ENCODE peak calls at places on chromosomes 6 and 20, in six cellular contexts. One of them, this sample, is unnamed.
A peak's percentile ranks its signal among the peaks of the same experiment; 100 is the strongest.

GRCh38 chr20:328596-329324 is 3.4 kb downstream of the SOX12 start:
- DNase-seq in A549: no peak
- DNase-seq in left ventricle myocardium inferior: no peak
- DNase-seq in heart right ventricle: no peak
- DNase-seq in ascending aorta: no peak
- DNase-seq in neural crest cell: no peak
- DNase-seq in this sample: no peak

GRCh38 chr6:97138581-97138980 is 144.4 kb downstream of the MMS22L start:
- DNase-seq in heart right ventricle: no peak
- DNase-seq in neural crest cell: no peak
- DNase-seq in ascending aorta: no peak
- DNase-seq in A549: no peak
- DNase-seq in left ventricle myocardium inferior: no peak
- DNase-seq in this sample: no peak

GRCh38 chr6:38348366-38348765 is 291.4 kb downstream of the BTBD9 start:
- DNase-seq in A549: no peak
- DNase-seq in heart right ventricle: no peak
- DNase-seq in left ventricle myocardium inferior: no peak
- DNase-seq in neural crest cell: no peak
- DNase-seq in ascending aorta: no peak
- DNase-seq in this sample: no peak

GRCh38 chr6:145929037-145929633 is 35.0 kb downstream of the SHPRH start:
- DNase-seq in neural crest cell: no peak
- DNase-seq in A549: peak; percentile 47
- DNase-seq in heart right ventricle: no peak
- DNase-seq in left ventricle myocardium inferior: no peak
- DNase-seq in ascending aorta: no peak
- DNase-seq in this sample: no peak

GRCh38 chr6:40326689-40327404 is 260.3 kb downstream of the LRFN2 start:
- DNase-seq in heart right ventricle: no peak
- DNase-seq in ascending aorta: no peak
- DNase-seq in left ventricle myocardium inferior: no peak
- DNase-seq in neural crest cell: no peak
- DNase-seq in A549: no peak
- DNase-seq in this sample: no peak

GRCh38 chr20:24331939-24332338 is 137.5 kb upstream of the SYNDIG1 start:
- DNase-seq in heart right ventricle: no peak
- DNase-seq in A549: no peak
- DNase-seq in left ventricle myocardium inferior: no peak
- DNase-seq in neural crest cell: no peak
- DNase-seq in ascending aorta: no peak
- DNase-seq in this sample: no peak

GRCh38 chr6:2034256-2034655 is 211.1 kb downstream of the GMDS start:
- DNase-seq in neural crest cell: no peak
- DNase-seq in ascending aorta: no peak
- DNase-seq in left ventricle myocardium inferior: no peak
- DNase-seq in heart right ventricle: no peak
- DNase-seq in A549: no peak
- DNase-seq in this sample: no peak

GRCh38 chr20:47809161-47809560 is 23.9 kb upstream of the SULF2 start:
- DNase-seq in heart right ventricle: no peak
- DNase-seq in ascending aorta: no peak
- DNase-seq in neural crest cell: no peak
- DNase-seq in A549: no peak
- DNase-seq in left ventricle myocardium inferior: no peak
- DNase-seq in this sample: no peak

GRCh38 chr6:26457407-26457795 is 354 bp upstream of the BTN2A1 start:
- DNase-seq in heart right ventricle: peak; percentile 24
- DNase-seq in neural crest cell: peak; percentile 36
- DNase-seq in ascending aorta: peak; percentile 81
- DNase-seq in A549: no peak
- DNase-seq in left ventricle myocardium inferior: peak; percentile 16
- DNase-seq in this sample: peak; percentile 31

GRCh38 chr20:59603727-59604608 is at the start of gene PHACTR3:
- DNase-seq in A549: no peak
- DNase-seq in neural crest cell: peak; percentile 41
- DNase-seq in heart right ventricle: no peak
- DNase-seq in ascending aorta: no peak
- DNase-seq in left ventricle myocardium inferior: no peak
- DNase-seq in this sample: peak; percentile 65

GRCh38 chr6:654136-654535 is 2.8 kb downstream of the HUS1B start:
- DNase-seq in ascending aorta: no peak
- DNase-seq in left ventricle myocardium inferior: no peak
- DNase-seq in neural crest cell: no peak
- DNase-seq in A549: no peak
- DNase-seq in heart right ventricle: no peak
- DNase-seq in this sample: no peak

GRCh38 chr20:20261159-20261558 is 106.7 kb upstream of the INSM1 start:
- DNase-seq in left ventricle myocardium inferior: no peak
- DNase-seq in heart right ventricle: no peak
- DNase-seq in ascending aorta: no peak
- DNase-seq in neural crest cell: no peak
- DNase-seq in A549: no peak
- DNase-seq in this sample: no peak

GRCh38 chr6:42431877-42432276 is 19.8 kb downstream of the TRERF1 start:
- DNase-seq in heart right ventricle: no peak
- DNase-seq in left ventricle myocardium inferior: no peak
- DNase-seq in neural crest cell: no peak
- DNase-seq in ascending aorta: no peak
- DNase-seq in A549: no peak
- DNase-seq in this sample: no peak

GRCh38 chr6:118750143-118750542 is 98.8 kb upstream of the CEP85L start:
- DNase-seq in neural crest cell: no peak
- DNase-seq in left ventricle myocardium inferior: no peak
- DNase-seq in heart right ventricle: no peak
- DNase-seq in A549: no peak
- DNase-seq in ascending aorta: no peak
- DNase-seq in this sample: no peak

GRCh38 chr20:57055345-57055744 is 211.1 kb downstream of the BMP7 start:
- DNase-seq in left ventricle myocardium inferior: no peak
- DNase-seq in heart right ventricle: no peak
- DNase-seq in A549: no peak
- DNase-seq in neural crest cell: no peak
- DNase-seq in ascending aorta: no peak
- DNase-seq in this sample: no peak

GRCh38 chr6:10429638-10430427 is 15.0 kb upstream of the TFAP2A start:
- DNase-seq in neural crest cell: no peak
- DNase-seq in left ventricle myocardium inferior: no peak
- DNase-seq in A549: peak; percentile 64
- DNase-seq in heart right ventricle: no peak
- DNase-seq in ascending aorta: no peak
- DNase-seq in this sample: no peak

GRCh38 chr20:3227511-3227910 is 11.5 kb downstream of the SLC4A11 start:
- DNase-seq in A549: no peak
- DNase-seq in ascending aorta: no peak
- DNase-seq in left ventricle myocardium inferior: no peak
- DNase-seq in neural crest cell: no peak
- DNase-seq in heart right ventricle: no peak
- DNase-seq in this sample: no peak

GRCh38 chr6:106145741-106146227 is 59.6 kb downstream of the PRDM1 start:
- DNase-seq in left ventricle myocardium inferior: no peak
- DNase-seq in neural crest cell: no peak
- DNase-seq in A549: no peak
- DNase-seq in heart right ventricle: no peak
- DNase-seq in ascending aorta: no peak
- DNase-seq in this sample: no peak

GRCh38 chr20:46047821-46048220 is 18.8 kb downstream of the SLC12A5 start:
- DNase-seq in neural crest cell: no peak
- DNase-seq in A549: no peak
- DNase-seq in heart right ventricle: no peak
- DNase-seq in left ventricle myocardium inferior: no peak
- DNase-seq in ascending aorta: no peak
- DNase-seq in this sample: no peak

GRCh38 chr6:137309078-137309762 is 90.0 kb upstream of the IFNGR1 start:
- DNase-seq in heart right ventricle: peak; percentile 76
- DNase-seq in left ventricle myocardium inferior: peak; percentile 73
- DNase-seq in A549: peak; percentile 28
- DNase-seq in ascending aorta: peak; percentile 72
- DNase-seq in neural crest cell: no peak
- DNase-seq in this sample: no peak

GRCh38 chr20:47289096-47289495 is 67.4 kb downstream of the ZMYND8 start:
- DNase-seq in heart right ventricle: no peak
- DNase-seq in neural crest cell: no peak
- DNase-seq in left ventricle myocardium inferior: no peak
- DNase-seq in A549: no peak
- DNase-seq in ascending aorta: no peak
- DNase-seq in this sample: no peak

GRCh38 chr20:49603209-49603627 is 35.3 kb upstream of the PTGIS start:
- DNase-seq in neural crest cell: no peak
- DNase-seq in heart right ventricle: peak; percentile 37
- DNase-seq in left ventricle myocardium inferior: peak; percentile 46
- DNase-seq in ascending aorta: no peak
- DNase-seq in A549: peak; percentile 69
- DNase-seq in this sample: peak; percentile 44

GRCh38 chr6:6801002-6801329 is 212.4 kb downstream of the LY86 start:
- DNase-seq in left ventricle myocardium inferior: no peak
- DNase-seq in heart right ventricle: no peak
- DNase-seq in neural crest cell: no peak
- DNase-seq in A549: no peak
- DNase-seq in ascending aorta: no peak
- DNase-seq in this sample: no peak

GRCh38 chr20:61737346-61737745 is 328.3 kb downstream of the TAF4 start:
- DNase-seq in left ventricle myocardium inferior: no peak
- DNase-seq in neural crest cell: no peak
- DNase-seq in ascending aorta: no peak
- DNase-seq in heart right ventricle: no peak
- DNase-seq in A549: no peak
- DNase-seq in this sample: no peak
- TF ChIP-seq CTCF in left ventricle myocardium inferior: no peak
- TF ChIP-seq CTCF in neural crest cell: no peak
- TF ChIP-seq CTCF in ascending aorta: no peak
- TF ChIP-seq CTCF in heart right ventricle: no peak
- TF ChIP-seq CTCF in A549: no peak
- TF ChIP-seq CTCF in this sample: no peak

DNA sequence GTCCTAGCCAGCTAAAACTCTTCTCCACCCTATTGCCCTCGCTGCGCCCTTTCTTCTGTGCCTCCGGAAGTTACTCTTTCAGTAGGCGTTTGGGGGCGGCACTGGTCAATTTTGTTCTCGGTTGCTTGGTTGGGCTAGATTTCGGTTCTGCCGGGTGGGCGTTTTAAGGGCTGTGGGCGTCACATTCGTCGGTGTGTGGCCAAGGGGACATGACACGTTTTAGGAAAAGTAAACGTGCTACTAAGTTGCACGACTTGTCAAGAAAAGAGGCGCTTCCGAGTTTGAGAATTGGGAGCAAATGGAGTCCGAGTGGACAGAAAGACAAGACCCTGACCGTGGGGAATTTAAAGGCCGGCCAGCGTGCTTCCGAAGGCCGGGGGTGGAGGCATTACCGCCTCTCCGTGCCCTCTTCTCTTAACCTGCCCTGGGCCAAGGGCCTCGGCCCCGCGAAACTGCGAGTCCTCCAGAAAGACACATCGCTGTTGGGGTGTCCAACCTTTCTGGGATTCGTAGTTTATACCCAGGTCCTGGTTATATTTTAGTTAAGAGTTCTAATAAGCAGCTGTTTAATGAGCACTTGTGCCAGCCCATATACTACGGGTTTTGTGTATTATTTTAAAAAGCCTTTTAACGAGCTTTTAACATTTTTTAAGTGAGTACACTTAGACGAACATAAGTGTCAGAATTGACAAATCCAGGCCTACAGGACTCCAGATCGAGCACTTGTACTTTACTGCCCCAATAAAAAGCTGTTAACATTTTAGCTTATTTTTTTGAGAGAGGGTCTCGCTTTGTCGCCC is 664 bp upstream of the BAG6 start:
- DNase-seq in neural crest cell: no peak
- DNase-seq in ascending aorta: peak; percentile 96
- DNase-seq in left ventricle myocardium inferior: peak; percentile 86
- DNase-seq in heart right ventricle: peak; percentile 94
- DNase-seq in A549: no peak
- DNase-seq in this sample: peak; percentile 16
- TF ChIP-seq CTCF in neural crest cell: no peak
- TF ChIP-seq CTCF in ascending aorta: no peak
- TF ChIP-seq CTCF in left ventricle myocardium inferior: no peak
- TF ChIP-seq CTCF in heart right ventricle: no peak
- TF ChIP-seq CTCF in A549: no peak
- TF ChIP-seq CTCF in this sample: no peak

DNA sequence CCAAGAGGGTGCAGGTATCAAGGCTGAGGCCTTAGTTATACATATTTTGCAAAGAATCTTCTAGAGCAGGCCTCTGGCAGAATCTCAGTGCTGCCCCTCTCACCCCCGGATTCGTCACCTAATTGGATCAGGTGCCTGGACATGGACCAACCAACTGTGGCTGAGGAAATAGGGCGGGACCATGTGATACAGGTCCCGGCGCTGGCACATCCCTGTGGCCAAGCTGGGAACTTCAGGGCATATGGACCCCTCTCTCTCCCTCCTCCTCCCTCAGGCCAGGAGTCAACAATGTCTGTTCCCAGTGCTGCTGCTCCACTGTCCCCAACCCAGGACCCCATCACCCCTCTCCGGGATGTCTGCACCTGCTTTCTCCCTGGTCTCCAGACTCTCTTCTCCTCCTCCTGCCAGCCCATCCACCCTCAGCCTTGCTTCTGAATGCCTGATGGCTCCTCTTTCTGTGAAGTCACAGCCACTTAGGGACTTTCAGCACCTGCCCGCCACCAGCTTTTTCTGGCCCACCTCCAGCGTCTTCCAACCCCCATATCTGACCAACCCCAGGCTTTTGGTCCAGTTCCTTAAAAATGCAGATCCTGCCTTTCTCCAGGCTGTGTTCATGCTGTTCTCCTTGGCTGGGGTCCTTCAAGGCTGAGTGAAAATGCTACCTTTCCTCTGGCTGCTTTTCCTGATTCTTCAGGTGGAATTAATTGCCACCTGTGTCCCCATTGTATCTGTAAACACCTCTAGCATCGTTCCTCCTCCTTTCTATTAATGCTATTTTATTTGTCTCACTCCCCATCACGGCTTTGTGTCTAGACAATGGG is 19.0 kb upstream of the MLN start:
- DNase-seq in A549: peak; percentile 54
- DNase-seq in heart right ventricle: no peak
- DNase-seq in left ventricle myocardium inferior: no peak
- DNase-seq in ascending aorta: no peak
- DNase-seq in neural crest cell: peak; percentile 31
- DNase-seq in this sample: peak; percentile 35
- TF ChIP-seq CTCF in A549: no peak
- TF ChIP-seq CTCF in heart right ventricle: no peak
- TF ChIP-seq CTCF in left ventricle myocardium inferior: no peak
- TF ChIP-seq CTCF in ascending aorta: no peak
- TF ChIP-seq CTCF in neural crest cell: peak; percentile 46
- TF ChIP-seq CTCF in this sample: peak; percentile 34

DNA sequence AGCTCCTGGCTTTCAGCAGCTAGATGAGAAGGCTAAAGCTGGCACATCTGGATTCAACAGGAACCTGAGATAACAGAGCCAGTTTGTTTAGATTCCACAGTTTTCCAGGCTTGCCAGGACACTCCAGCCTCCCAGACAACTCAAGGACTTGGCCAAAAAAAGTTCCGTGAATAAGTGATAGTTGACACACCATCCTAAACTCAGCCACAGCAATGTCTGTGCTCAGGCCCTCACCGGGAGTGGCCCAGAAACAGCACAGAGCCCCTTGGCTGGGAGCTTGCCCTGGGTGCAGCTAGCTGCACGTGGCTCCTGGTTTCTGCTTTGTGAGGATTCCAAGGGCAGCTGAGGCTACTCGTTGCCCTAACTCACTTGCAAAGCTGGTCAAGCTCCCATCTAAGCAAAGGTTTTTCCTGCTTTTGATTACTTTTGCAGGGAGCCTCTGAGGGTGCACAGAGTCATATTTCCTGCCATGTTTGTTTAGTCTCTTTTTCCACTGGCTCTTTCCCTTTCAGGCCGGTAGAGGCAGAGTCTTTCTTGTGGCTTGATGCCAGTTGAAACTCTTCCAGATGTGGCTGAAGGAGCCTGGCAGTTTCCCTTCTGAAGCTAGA is 118.3 kb upstream of the ECI2 start:
- DNase-seq in left ventricle myocardium inferior: no peak
- DNase-seq in A549: peak; percentile 13
- DNase-seq in ascending aorta: no peak
- DNase-seq in neural crest cell: no peak
- DNase-seq in heart right ventricle: peak; percentile 72
- DNase-seq in this sample: no peak
- TF ChIP-seq CTCF in left ventricle myocardium inferior: peak; percentile 61
- TF ChIP-seq CTCF in A549: no peak
- TF ChIP-seq CTCF in ascending aorta: no peak
- TF ChIP-seq CTCF in neural crest cell: no peak
- TF ChIP-seq CTCF in heart right ventricle: peak; percentile 49
- TF ChIP-seq CTCF in this sample: no peak

This sample was measured in endothelial cell.